ENCODE peak calls at places on chromosomes 11 and 22, in nine cellular contexts. V is GM12891, Z is K562, L is thyroid gland, S is transverse colon, C is heart left ventricle, K is spleen, J is A549, W is GM12878. E is an unnamed sample.

GRCh38 chr22:21766933-21767462 is 31.4 kb upstream of the YPEL1 start:
- DNase-seq in V (no peak), Z (peak), L (peak), S (peak), C (no peak), K (peak), J (no peak), W (no peak), E (no peak)

GRCh38 chr11:78902771-78903507 is 328.3 kb upstream of the NARS2 start:
- DNase-seq in V (no peak), Z (peak), L (no peak), S (no peak), C (no peak), K (no peak), J (peak), W (no peak), E (no peak)

GRCh38 chr11:69351460-69351859 is 57.5 kb downstream of the MYEOV start:
- DNase-seq in V (no peak), Z (no peak), L (no peak), S (no peak), C (no peak), K (no peak), J (no peak), W (no peak), E (no peak)

GRCh38 chr11:843818-844692 is 1.4 kb downstream of the TSPAN4 start:
- DNase-seq in V (no peak), Z (peak), L (peak), S (peak), C (peak), K (peak), J (peak), W (no peak), E (peak)

GRCh38 chr11:95991101-95991500 is 67.2 kb upstream of the MTMR2 start:
- DNase-seq in V (no peak), Z (no peak), L (peak), S (no peak), C (no peak), K (no peak), J (peak), W (no peak), E (no peak)

GRCh38 chr11:90220391-90220790 is 2.5 kb downstream of the CHORDC1 start:
- DNase-seq in V (no peak), Z (no peak), L (no peak), S (no peak), C (no peak), K (no peak), J (no peak), W (no peak), E (no peak)

GRCh38 chr11:14812776-14813175 is 79.3 kb downstream of the CYP2R1 start:
- DNase-seq in V (no peak), Z (no peak), L (no peak), S (no peak), C (no peak), K (no peak), J (no peak), W (no peak), E (no peak)

GRCh38 chr11:116989184-116989583 is 109.0 kb downstream of the SIK3 start:
- DNase-seq in V (no peak), Z (no peak), L (no peak), S (no peak), C (no peak), K (no peak), J (no peak), W (no peak), E (no peak)

GRCh38 chr11:62012451-62013265 is 45.2 kb upstream of the FTH1 start:
- DNase-seq in V (no peak), Z (peak), L (peak), S (no peak), C (no peak), K (peak), J (peak), W (no peak), E (peak)

GRCh38 chr11:69903206-69903605 is 84.0 kb upstream of the FGF3 start:
- DNase-seq in V (no peak), Z (no peak), L (no peak), S (no peak), C (peak), K (peak), J (no peak), W (no peak), E (no peak)

GRCh38 chr11:130437848-130438247 is 9.4 kb upstream of the ADAMTS8 start:
- DNase-seq in V (no peak), Z (no peak), L (no peak), S (no peak), C (no peak), K (no peak), J (no peak), W (no peak), E (no peak)

GRCh38 chr11:122751298-122752070 is 86.8 kb upstream of the CRTAM start:
- DNase-seq in V (no peak), Z (no peak), L (no peak), S (no peak), C (no peak), K (no peak), J (no peak), W (no peak), E (no peak)

GRCh38 chr11:117572129-117572528 is 224.9 kb downstream of the DSCAML1 start:
- DNase-seq in V (no peak), Z (no peak), L (no peak), S (no peak), C (no peak), K (no peak), J (no peak), W (no peak), E (no peak)

GRCh38 chr22:28955817-28956216 is 72.4 kb downstream of the ZNRF3 start:
- DNase-seq in V (peak), Z (no peak), L (no peak), S (peak), C (no peak), K (no peak), J (no peak), W (peak), E (no peak)

GRCh38 chr11:3157381-3158130 is 7.6 kb downstream of the OSBPL5 start:
- DNase-seq in V (no peak), Z (no peak), L (no peak), S (no peak), C (peak), K (peak), J (no peak), W (no peak), E (peak)

DNA sequence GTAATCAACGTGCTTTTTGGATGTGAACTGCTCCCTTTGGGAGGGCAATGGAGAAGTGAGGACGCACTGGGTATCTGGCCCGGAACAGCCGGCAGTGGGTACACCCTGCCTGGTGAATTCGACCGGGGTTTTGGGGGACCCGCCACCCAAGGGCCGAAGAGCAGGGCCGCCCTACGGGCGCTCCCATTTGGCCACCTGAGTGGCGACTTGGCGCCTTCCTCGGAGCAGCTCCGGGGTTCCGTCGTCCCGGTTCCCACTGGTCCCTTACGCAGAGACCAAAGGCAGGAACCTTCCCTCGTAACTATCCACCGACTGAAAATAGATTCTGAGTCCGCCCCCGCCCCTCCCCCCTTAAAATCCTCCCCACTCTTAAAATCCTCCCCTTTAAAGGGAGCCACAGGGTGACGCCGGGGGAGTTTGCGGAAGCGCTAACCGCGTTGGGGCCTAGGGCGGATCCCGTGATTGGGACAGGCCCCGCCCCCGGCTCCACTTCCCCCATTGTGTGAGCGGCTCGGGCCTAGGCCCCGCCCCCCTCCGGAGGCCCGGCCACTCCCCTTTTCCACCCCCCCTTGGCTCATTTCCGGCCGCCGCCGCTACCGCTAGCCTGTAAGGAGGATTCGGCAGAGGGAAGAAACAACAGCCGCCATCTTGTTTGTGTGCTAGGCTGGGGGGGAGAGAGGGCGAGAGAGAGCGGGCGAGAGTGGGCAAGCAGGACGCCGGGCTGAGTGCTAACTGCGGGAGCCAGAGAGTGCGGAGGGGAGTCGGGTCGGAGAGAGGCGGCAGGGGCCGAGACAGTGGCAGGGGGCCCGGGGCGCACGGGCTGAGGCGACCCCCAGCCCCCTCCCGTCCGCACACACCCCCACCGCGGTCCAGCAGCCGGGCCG is 1.0 kb upstream of the EP300 start:
- DNase-seq in V (peak), Z (peak), L (peak), S (peak), C (peak), K (peak), J (peak), W (peak), E (peak)
- TF ChIP-seq POLR2A in V (peak), Z (peak), L (peak), S (peak), C (peak), K (peak), J (peak), W (peak), E (peak)

GRCh38 chr22:23913306-23913660 is 19.1 kb downstream of the MIF start:
- DNase-seq in V (peak), Z (no peak), L (no peak), S (no peak), C (no peak), K (no peak), J (no peak), W (no peak), E (no peak)

GRCh38 chr22:23912293-23912903 is 18.2 kb downstream of the MIF start:
- DNase-seq in V (no peak), Z (no peak), L (no peak), S (no peak), C (no peak), K (no peak), J (no peak), W (no peak), E (no peak)

GRCh38 chr22:23915230-23915754 is 21.1 kb downstream of the MIF start:
- DNase-seq in V (no peak), Z (no peak), L (no peak), S (no peak), C (no peak), K (no peak), J (no peak), W (no peak), E (no peak)

GRCh38 chr22:23911318-23911980 is 17.3 kb downstream of the MIF start:
- DNase-seq in V (no peak), Z (no peak), L (no peak), S (no peak), C (no peak), K (no peak), J (no peak), W (no peak), E (no peak)

DNA sequence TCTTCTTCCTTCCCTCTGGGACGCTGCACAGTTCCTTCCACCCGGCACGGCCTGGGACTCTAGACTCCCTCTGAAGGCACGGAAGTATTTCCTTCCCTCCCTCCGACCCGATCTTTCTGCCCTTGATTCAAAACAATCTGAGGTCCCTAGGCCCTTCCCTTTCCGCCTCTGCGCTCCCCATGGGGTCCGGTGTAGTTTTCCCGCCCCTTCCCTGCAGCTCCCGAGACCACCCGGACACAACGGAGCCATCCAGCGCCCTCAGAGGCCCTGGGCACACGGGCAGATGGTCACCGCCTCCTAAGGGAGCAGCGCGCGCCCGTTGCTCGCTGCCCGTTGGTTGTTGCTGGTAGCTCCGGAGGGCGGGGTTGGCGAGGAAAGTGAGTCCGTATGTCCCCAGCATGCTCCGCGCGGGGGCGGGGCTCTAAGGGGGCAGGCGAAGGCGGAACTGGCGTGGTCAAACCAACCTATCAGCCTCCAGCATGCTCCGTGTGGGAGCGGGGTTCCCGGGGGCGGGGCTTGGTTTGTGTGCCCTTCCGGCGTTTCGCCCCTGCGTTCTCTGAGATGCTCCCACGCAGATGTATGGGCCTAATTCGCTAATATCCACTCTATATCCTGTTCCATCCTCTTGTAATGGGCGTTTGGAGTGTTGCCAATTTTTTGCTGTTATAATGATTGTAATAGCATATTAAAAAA is 19.6 kb downstream of the MIF start:
- DNase-seq in V (peak), Z (peak), L (peak), S (peak), C (peak), K (peak), J (no peak), W (peak), E (peak)
- TF ChIP-seq POLR2A in V (peak), Z (peak), L (peak), S (peak), C (peak), K (peak), J (no peak), W (peak), E (peak)

GRCh38 chr11:23113887-23114216 is 253.6 kb upstream of the CCDC179 start:
- DNase-seq in V (no peak), Z (no peak), L (no peak), S (no peak), C (no peak), K (no peak), J (no peak), W (no peak), E (no peak)
- TF ChIP-seq POLR2A in V (no peak), Z (no peak), L (no peak), S (no peak), C (no peak), K (no peak), J (no peak), W (no peak), E (no peak)

GRCh38 chr11:114059278-114059983 is at the start of gene ZBTB16:
- DNase-seq in V (no peak), Z (peak), L (peak), S (peak), C (peak), K (peak), J (no peak), W (no peak), E (no peak)

GRCh38 chr11:114059984-114060401 is 482 bp downstream of the ZBTB16 start:
- DNase-seq in V (no peak), Z (peak), L (no peak), S (peak), C (no peak), K (no peak), J (peak), W (no peak), E (no peak)

GRCh38 chr11:114060402-114061052 is 1.0 kb downstream of the ZBTB16 start:
- DNase-seq in V (no peak), Z (no peak), L (peak), S (no peak), C (peak), K (peak), J (no peak), W (no peak), E (no peak)

GRCh38 chr11:114062272-114062671 is 2.8 kb downstream of the ZBTB16 start:
- DNase-seq in V (no peak), Z (no peak), L (no peak), S (no peak), C (no peak), K (no peak), J (no peak), W (no peak), E (no peak)

GRCh38 chr11:114061053-114062049 is 1.8 kb downstream of the ZBTB16 start:
- DNase-seq in V (no peak), Z (no peak), L (peak), S (no peak), C (peak), K (peak), J (no peak), W (no peak), E (no peak)
- TF ChIP-seq POLR2A in V (no peak), Z (no peak), L (peak), S (peak), C (peak), K (no peak), J (no peak), W (no peak), E (no peak)

GRCh38 chr11:67098799-67099198 is 20.3 kb upstream of the KDM2A start:
- DNase-seq in V (no peak), Z (no peak), L (no peak), S (no peak), C (no peak), K (no peak), J (no peak), W (no peak), E (no peak)
- TF ChIP-seq POLR2A in V (no peak), Z (no peak), L (no peak), S (no peak), C (no peak), K (no peak), J (no peak), W (no peak), E (no peak)

GRCh38 chr11:120186408-120186798 is 24.4 kb upstream of the OAF start:
- DNase-seq in V (no peak), Z (no peak), L (no peak), S (no peak), C (peak), K (no peak), J (no peak), W (no peak), E (no peak)

GRCh38 chr11:120185678-120186407 is 25.0 kb upstream of the OAF start:
- DNase-seq in V (no peak), Z (no peak), L (no peak), S (no peak), C (peak), K (peak), J (no peak), W (no peak), E (no peak)

GRCh38 chr11:120183701-120184141 is 27.1 kb upstream of the OAF start:
- DNase-seq in V (no peak), Z (no peak), L (no peak), S (no peak), C (peak), K (peak), J (no peak), W (no peak), E (no peak)

GRCh38 chr11:120184371-120184945 is 26.4 kb upstream of the OAF start:
- DNase-seq in V (no peak), Z (no peak), L (no peak), S (no peak), C (peak), K (no peak), J (no peak), W (no peak), E (no peak)

GRCh38 chr11:120184946-120185677 is 25.7 kb upstream of the OAF start:
- DNase-seq in V (no peak), Z (no peak), L (peak), S (peak), C (peak), K (peak), J (no peak), W (no peak), E (no peak)
- TF ChIP-seq POLR2A in V (no peak), Z (no peak), L (no peak), S (peak), C (no peak), K (no peak), J (no peak), W (no peak), E (no peak)